ENCODE peak calls at places on chromosomes 1 and 21, in ten cellular contexts. E, R, J, N, Z, O, H, C, Y and T are unnamed samples.

GRCh38 chr1:34165422-34165921 is 442 bp upstream of the CSMD2 start:
- DNase-seq in E (no peak), R (no peak), J (no peak), N (no peak), Z (no peak), O (no peak), H (no peak), C (no peak), Y (no peak), T (no peak)

GRCh38 chr21:29827236-29827635 is 112.6 kb downstream of the GRIK1 start:
- DNase-seq in E (no peak), R (no peak), J (no peak), N (no peak), Z (no peak), O (no peak), H (no peak), C (no peak), Y (no peak), T (no peak)

GRCh38 chr1:62437273-62437945 is 560 bp downstream of the USP1 start:
- DNase-seq in E (peak), R (no peak), J (no peak), N (no peak), Z (no peak), O (no peak), H (peak), C (no peak), Y (peak), T (no peak)

GRCh38 chr1:161943713-161944112 is 80.0 kb downstream of the OLFML2B start:
- DNase-seq in E (no peak), R (no peak), J (no peak), N (no peak), Z (no peak), O (no peak), H (no peak), C (no peak), Y (no peak), T (no peak)

GRCh38 chr1:95023399-95024050 is 49.2 kb downstream of the ALG14 start:
- DNase-seq in E (no peak), R (no peak), J (no peak), N (no peak), Z (no peak), O (no peak), H (no peak), C (no peak), Y (no peak), T (no peak)

GRCh38 chr1:151158751-151159251 is 2.4 kb downstream of the TNFAIP8L2 start:
- DNase-seq in E (no peak), R (no peak), J (no peak), N (peak), Z (no peak), O (no peak), H (no peak), C (no peak), Y (no peak), T (no peak)

GRCh38 chr1:63758805-63759204 is 15.0 kb upstream of the ROR1 start:
- DNase-seq in E (no peak), R (no peak), J (peak), N (no peak), Z (no peak), O (no peak), H (no peak), C (no peak), Y (no peak), T (peak)

GRCh38 chr1:23200885-23201284 is 16.4 kb downstream of the HTR1D start:
- DNase-seq in E (no peak), R (no peak), J (no peak), N (no peak), Z (no peak), O (no peak), H (no peak), C (no peak), Y (no peak), T (no peak)

GRCh38 chr1:18948048-18948912 is 8.2 kb downstream of the IFFO2 start:
- DNase-seq in E (no peak), R (no peak), J (no peak), N (peak), Z (no peak), O (no peak), H (no peak), C (no peak), Y (no peak), T (no peak)

GRCh38 chr1:66532798-66533783 is 862 bp upstream of the SGIP1 start:
- DNase-seq in E (no peak), R (no peak), J (no peak), N (peak), Z (no peak), O (no peak), H (no peak), C (no peak), Y (peak), T (no peak)

GRCh38 chr1:57987507-57987906 is 559.0 kb downstream of the OMA1 start:
- DNase-seq in E (no peak), R (no peak), J (no peak), N (no peak), Z (no peak), O (no peak), H (no peak), C (no peak), Y (no peak), T (no peak)

GRCh38 chr1:184568148-184568547 is 181.3 kb downstream of the C1orf21 start:
- DNase-seq in E (no peak), R (no peak), J (no peak), N (no peak), Z (no peak), O (no peak), H (no peak), C (no peak), Y (no peak), T (no peak)

GRCh38 chr21:31945116-31945515 is 72.3 kb downstream of the HUNK start:
- DNase-seq in E (no peak), R (no peak), J (no peak), N (no peak), Z (no peak), O (no peak), H (no peak), C (no peak), Y (no peak), T (no peak)

GRCh38 chr1:201385299-201385891 is 7.9 kb upstream of the TNNT2 start:
- DNase-seq in E (peak), R (no peak), J (peak), N (no peak), Z (peak), O (peak), H (peak), C (no peak), Y (no peak), T (peak)

GRCh38 chr1:194014004-194014403 is 827.6 kb upstream of the B3GALT2 start:
- DNase-seq in E (no peak), R (no peak), J (no peak), N (no peak), Z (no peak), O (no peak), H (no peak), C (no peak), Y (no peak), T (no peak)

GRCh38 chr1:6052543-6053205 is 7.0 kb downstream of the KCNAB2 start:
- DNase-seq in E (no peak), R (peak), J (peak), N (no peak), Z (peak), O (no peak), H (peak), C (no peak), Y (no peak), T (peak)

GRCh38 chr21:42262826-42263225 is 43.9 kb downstream of the ABCG1 start:
- DNase-seq in E (no peak), R (no peak), J (peak), N (no peak), Z (peak), O (no peak), H (peak), C (no peak), Y (peak), T (peak)

GRCh38 chr1:43367904-43368645 is at the start of gene ELOVL1:
- DNase-seq in E (peak), R (peak), J (peak), N (peak), Z (peak), O (peak), H (peak), C (peak), Y (peak), T (peak)

GRCh38 chr1:241985787-241986186 is 13.1 kb downstream of the MAP1LC3C start:
- DNase-seq in E (peak), R (no peak), J (no peak), N (no peak), Z (no peak), O (peak), H (no peak), C (peak), Y (no peak), T (peak)

GRCh38 chr1:65113298-65113697 is 34.7 kb upstream of the AK4 start:
- DNase-seq in E (no peak), R (no peak), J (no peak), N (no peak), Z (no peak), O (no peak), H (no peak), C (no peak), Y (no peak), T (no peak)

GRCh38 chr1:34266127-34266951 is 89.6 kb downstream of the C1orf94 start:
- DNase-seq in E (no peak), R (no peak), J (no peak), N (no peak), Z (no peak), O (no peak), H (no peak), C (no peak), Y (no peak), T (no peak)

GRCh38 chr21:34818663-34819158 is 149.9 kb downstream of the CLIC6 start:
- DNase-seq in E (no peak), R (no peak), J (no peak), N (no peak), Z (no peak), O (no peak), H (peak), C (no peak), Y (no peak), T (no peak)

GRCh38 chr1:86567341-86567740 is 20.5 kb downstream of the CLCA4 start:
- DNase-seq in E (no peak), R (no peak), J (no peak), N (no peak), Z (no peak), O (no peak), H (no peak), C (no peak), Y (no peak), T (no peak)

GRCh38 chr1:85581138-85581801 is 709 bp downstream of the CCN1 start:
- DNase-seq in E (peak), R (peak), J (peak), N (peak), Z (peak), O (peak), H (peak), C (no peak), Y (peak), T (peak)

GRCh38 chr1:10901091-10901893 is 104.8 kb upstream of the CASZ1 start:
- DNase-seq in E (no peak), R (no peak), J (peak), N (peak), Z (peak), O (no peak), H (peak), C (no peak), Y (peak), T (peak)

GRCh38 chr1:2528611-2528965 is 1.5 kb downstream of the HES5 start:
- DNase-seq in E (no peak), R (no peak), J (no peak), N (no peak), Z (no peak), O (no peak), H (no peak), C (no peak), Y (no peak), T (no peak)

GRCh38 chr1:28864695-28865094 is 49.7 kb upstream of the EPB41 start:
- DNase-seq in E (no peak), R (no peak), J (no peak), N (no peak), Z (no peak), O (no peak), H (no peak), C (no peak), Y (no peak), T (no peak)

GRCh38 chr1:214363386-214363785 is 82.4 kb downstream of the SMYD2 start:
- DNase-seq in E (no peak), R (no peak), J (no peak), N (no peak), Z (no peak), O (no peak), H (no peak), C (no peak), Y (no peak), T (no peak)

GRCh38 chr1:234772345-234773147 is 162.6 kb upstream of the IRF2BP2 start:
- DNase-seq in E (peak), R (peak), J (peak), N (peak), Z (peak), O (peak), H (peak), C (peak), Y (no peak), T (peak)

GRCh38 chr1:209590405-209590804 is 6.9 kb downstream of the CAMK1G start:
- DNase-seq in E (no peak), R (no peak), J (no peak), N (no peak), Z (no peak), O (no peak), H (no peak), C (no peak), Y (no peak), T (no peak)

GRCh38 chr1:67850611-67851075 is 17.4 kb upstream of the GNG12 start:
- DNase-seq in E (no peak), R (peak), J (peak), N (no peak), Z (peak), O (no peak), H (peak), C (peak), Y (peak), T (peak)
- TF ChIP-seq POLR2AphosphoS5 in E (no peak), R (no peak), J (peak), N (no peak), Z (no peak), O (no peak), H (peak), C (peak), Y (no peak), T (no peak)

GRCh38 chr1:109655624-109656519 is at the start of gene GSTM4:
- DNase-seq in E (peak), R (no peak), J (peak), N (peak), Z (peak), O (peak), H (peak), C (peak), Y (peak), T (peak)
- TF ChIP-seq POLR2AphosphoS5 in E (peak), R (peak), J (peak), N (peak), Z (peak), O (peak), H (peak), C (peak), Y (no peak), T (peak)

GRCh38 chr1:233375653-233376052 is 48.1 kb downstream of the MAP3K21 start:
- DNase-seq in E (no peak), R (no peak), J (no peak), N (no peak), Z (no peak), O (no peak), H (no peak), C (no peak), Y (no peak), T (no peak)
- TF ChIP-seq POLR2AphosphoS5 in E (no peak), R (no peak), J (no peak), N (no peak), Z (no peak), O (no peak), H (no peak), C (no peak), Y (no peak), T (no peak)

DNA sequence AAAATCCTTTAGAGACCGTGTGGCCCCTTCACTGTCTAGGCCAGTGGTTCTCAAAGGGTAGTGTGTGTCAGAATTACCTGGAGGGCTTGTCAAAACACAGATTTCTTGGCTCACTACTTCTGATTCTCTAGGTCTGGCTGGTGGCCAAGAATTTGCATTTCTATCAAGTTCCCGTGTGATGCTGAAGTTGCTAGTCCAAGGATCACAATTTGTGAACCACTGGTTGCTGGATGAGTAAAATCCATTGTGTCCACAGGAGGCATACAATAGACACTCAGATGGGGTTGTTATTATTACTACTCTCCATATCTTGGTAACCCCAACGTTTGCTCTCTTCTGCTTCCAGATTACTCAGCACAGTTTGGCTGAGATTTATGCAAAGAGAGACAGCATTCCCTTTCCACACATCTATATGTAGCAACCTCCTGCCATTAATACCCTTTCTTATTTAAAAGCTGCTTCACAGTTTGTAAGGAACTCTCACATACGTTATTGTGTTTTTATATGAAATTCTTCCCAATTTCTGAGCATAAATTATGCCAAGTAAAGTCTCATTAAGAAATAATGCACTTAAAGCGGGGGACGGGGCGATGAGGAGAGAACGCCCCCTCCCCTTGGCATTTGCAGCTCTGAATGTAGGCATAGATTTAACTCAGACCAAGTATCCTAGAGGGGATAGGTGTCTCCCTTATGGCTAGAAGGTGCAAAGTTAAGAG is 720 bp upstream of the TMCC2 start:
- DNase-seq in E (no peak), R (no peak), J (no peak), N (no peak), Z (no peak), O (no peak), H (no peak), C (peak), Y (no peak), T (no peak)
- TF ChIP-seq POLR2AphosphoS5 in E (no peak), R (no peak), J (no peak), N (no peak), Z (no peak), O (no peak), H (no peak), C (no peak), Y (no peak), T (no peak)